ENCODE peak calls at places on chromosomes 3 and 15, in seven cellular contexts. G is epithelial cell of esophagus; W is midbrain; C is activated CD8-positive, alpha-beta memory T cell treated with anti-CD3 and anti-CD28 coated beads for 48 hours; S is Daoy; T is putamen; O is NCI-H2029 treated with DMSO at 0.1 percent for 48 hours. X is an unnamed sample.

GRCh38 chr3:174659516-174659915 is 199.6 kb upstream of the NAALADL2 start:
- DNase-seq in G (no peak), W (no peak), C (no peak), S (no peak), T (no peak), O (no peak), X (no peak)

GRCh38 chr15:62125763-62126162 is 39.3 kb downstream of the C2CD4B start:
- DNase-seq in G (peak; percentile 64), W (no peak), C (no peak), S (peak; percentile 60), T (no peak), O (peak; percentile 45), X (peak; percentile 68)

GRCh38 chr15:66614456-66615174 is 48.8 kb upstream of the LCTL start:
- DNase-seq in G (no peak), W (no peak), C (no peak), S (no peak), T (no peak), O (no peak), X (no peak)

GRCh38 chr3:40201770-40202169 is 107.7 kb upstream of the EIF1B start:
- DNase-seq in G (no peak), W (no peak), C (no peak), S (no peak), T (no peak), O (no peak), X (no peak)

GRCh38 chr15:52486003-52486996 is 42.4 kb downstream of the MYO5A start:
- DNase-seq in G (no peak), W (peak; percentile 68), C (no peak), S (no peak), T (peak; percentile 64), O (no peak), X (no peak)

GRCh38 chr15:77504310-77504709 is 83.6 kb downstream of the HMG20A start:
- DNase-seq in G (no peak), W (peak; percentile 28), C (no peak), S (no peak), T (no peak), O (no peak), X (peak; percentile 49)

GRCh38 chr3:178900244-178900643 is 171.4 kb downstream of the ZMAT3 start:
- DNase-seq in G (peak; percentile 7), W (no peak), C (no peak), S (no peak), T (no peak), O (peak; percentile 53), X (peak; percentile 99)

GRCh38 chr3:127707777-127708438 is 35.2 kb downstream of the ABTB1 start:
- DNase-seq in G (no peak), W (no peak), C (no peak), S (no peak), T (peak; percentile 61), O (no peak), X (no peak)

GRCh38 chr15:73081321-73081958 is 29.2 kb downstream of the NEO1 start:
- DNase-seq in G (peak; percentile 68), W (peak; percentile 59), C (no peak), S (peak; percentile 40), T (peak; percentile 62), O (no peak), X (peak; percentile 1)

GRCh38 chr3:72338082-72338941 is 509.9 kb downstream of the SHQ1 start:
- DNase-seq in G (peak; percentile 92), W (no peak), C (peak; percentile 35), S (peak; percentile 20), T (no peak), O (no peak), X (no peak)

GRCh38 chr3:55544219-55544618 is 57.1 kb upstream of the WNT5A start:
- DNase-seq in G (no peak), W (no peak), C (no peak), S (no peak), T (no peak), O (no peak), X (no peak)

GRCh38 chr15:78192826-78193594 is 41.4 kb downstream of the ACSBG1 start:
- DNase-seq in G (no peak), W (no peak), C (no peak), S (no peak), T (no peak), O (no peak), X (no peak)

GRCh38 chr3:127997016-127997415 is 55.2 kb upstream of the SEC61A1 start:
- DNase-seq in G (no peak), W (no peak), C (no peak), S (no peak), T (no peak), O (no peak), X (no peak)

GRCh38 chr3:64214002-64214696 is 11.1 kb downstream of the PRICKLE2 start:
- DNase-seq in G (peak; percentile 34), W (no peak), C (no peak), S (peak; percentile 80), T (no peak), O (no peak), X (no peak)

GRCh38 chr3:177440456-177441105 is 243.3 kb upstream of the TBL1XR1 start:
- DNase-seq in G (peak; percentile 50), W (no peak), C (no peak), S (no peak), T (no peak), O (no peak), X (no peak)

GRCh38 chr15:88309363-88309762 is 52.8 kb upstream of the NTRK3 start:
- DNase-seq in G (no peak), W (no peak), C (no peak), S (no peak), T (no peak), O (no peak), X (no peak)

GRCh38 chr15:90412356-90413194 is 24.5 kb downstream of the IQGAP1 start:
- DNase-seq in G (peak; percentile 94), W (no peak), C (no peak), S (peak; percentile 50), T (no peak), O (peak; percentile 74), X (peak; percentile 67)

GRCh38 chr15:37046876-37047614 is 53.3 kb downstream of the MEIS2 start:
- DNase-seq in G (peak; percentile 63), W (no peak), C (no peak), S (no peak), T (no peak), O (no peak), X (no peak)

GRCh38 chr3:168475730-168476129 is 380.0 kb upstream of the GOLIM4 start:
- DNase-seq in G (no peak), W (no peak), C (no peak), S (no peak), T (no peak), O (no peak), X (no peak)

GRCh38 chr15:31263751-31264533 is 62.7 kb upstream of the KLF13 start:
- DNase-seq in G (peak; percentile 79), W (no peak), C (peak; percentile 52), S (peak; percentile 58), T (peak; percentile 50), O (peak; percentile 21), X (peak; percentile 45)

GRCh38 chr15:68484696-68485400 is 52.9 kb upstream of the ITGA11 start:
- DNase-seq in G (no peak), W (no peak), C (no peak), S (peak; percentile 74), T (no peak), O (no peak), X (no peak)

GRCh38 chr15:28876131-28876844 is 9.5 kb upstream of the APBA2 start:
- DNase-seq in G (no peak), W (peak; percentile 46), C (no peak), S (no peak), T (no peak), O (no peak), X (no peak)

GRCh38 chr3:48185129-48185528 is 3.1 kb downstream of the CDC25A start:
- DNase-seq in G (no peak), W (no peak), C (no peak), S (no peak), T (no peak), O (no peak), X (no peak)

GRCh38 chr3:18740631-18741583 is 315.8 kb upstream of the SATB1 start:
- DNase-seq in G (no peak), W (no peak), C (no peak), S (no peak), T (no peak), O (no peak), X (no peak)

GRCh38 chr3:10992017-10992945 is at the start of gene SLC6A1:
- DNase-seq in G (no peak), W (peak; percentile 79), C (no peak), S (peak; percentile 30), T (peak; percentile 87), O (no peak), X (no peak)

GRCh38 chr3:141998674-141999290 is 122.3 kb downstream of the ATP1B3 start:
- DNase-seq in G (peak; percentile 17), W (no peak), C (no peak), S (no peak), T (no peak), O (no peak), X (no peak)